ENCODE peak calls at places on chromosomes 2 and 18, in five cellular contexts. Q is ovary, Y is psoas muscle, O is cardiac muscle cell, G is H9. T is an unnamed sample.

GRCh38 chr2:185372188-185372587 is 366.4 kb upstream of the FSIP2 start:
- DNase-seq in G (no peak), Y (no peak), Q (no peak), O (no peak), T (no peak)

GRCh38 chr2:193350509-193350908 is 1155.8 kb upstream of the TMEFF2 start:
- DNase-seq in O (no peak), Q (no peak), G (no peak), Y (no peak), T (no peak)

GRCh38 chr18:31511098-31511497 is 13.1 kb downstream of the DSG2 start:
- DNase-seq in Q (no peak), O (no peak), Y (no peak), G (no peak), T (no peak)

GRCh38 chr2:96692094-96692971 is 47.5 kb downstream of the LMAN2L start:
- DNase-seq in Q (no peak), O (no peak), G (no peak), Y (no peak), T (no peak)

GRCh38 chr2:28637648-28638047 is 114.0 kb upstream of the PPP1CB start:
- DNase-seq in Q (peak; percentile 25), O (no peak), G (no peak), Y (no peak), T (no peak)

GRCh38 chr2:65539633-65540032 is 107.2 kb upstream of the SPRED2 start:
- DNase-seq in Q (no peak), O (no peak), G (no peak), Y (no peak), T (no peak)

GRCh38 chr2:112634874-112635157 is 10.9 kb upstream of the SLC20A1 start:
- DNase-seq in O (no peak), Q (no peak), Y (no peak), G (no peak), T (no peak)

GRCh38 chr2:54139210-54139609 is 23.8 kb downstream of the ACYP2 start:
- DNase-seq in G (no peak), Y (no peak), Q (no peak), O (no peak), T (no peak)

GRCh38 chr2:10120938-10121574 is 1.5 kb upstream of the RRM2 start:
- DNase-seq in O (peak; percentile 39), Q (no peak), Y (no peak), G (no peak), T (no peak)

GRCh38 chr2:10764101-10764785 is 42.8 kb downstream of the ATP6V1C2 start:
- DNase-seq in O (no peak), Q (no peak), G (no peak), Y (no peak), T (no peak)

GRCh38 chr18:50819027-50819726 is 639 bp downstream of the MRO start:
- DNase-seq in Q (peak; percentile 26), Y (peak; percentile 23), O (peak; percentile 65), G (peak; percentile 87), T (no peak)

GRCh38 chr2:98078699-98079098 is 8.3 kb upstream of the VWA3B start:
- DNase-seq in O (no peak), G (no peak), Q (no peak), Y (no peak), T (no peak)

GRCh38 chr2:50014168-50014567 is 859.9 kb upstream of the FSHR start:
- DNase-seq in Y (no peak), Q (no peak), G (no peak), O (no peak), T (no peak)

GRCh38 chr2:99512081-99512480 is 22.3 kb upstream of the REV1 start:
- DNase-seq in Q (no peak), Y (no peak), O (peak; percentile 6), G (no peak), T (no peak)

GRCh38 chr2:218858138-218858445 is 1.5 kb upstream of the WNT6 start:
- DNase-seq in Q (peak; percentile 13), Y (no peak), O (no peak), G (no peak), T (no peak)

GRCh38 chr2:105731511-105731910 is 13.2 kb upstream of the NCK2 start:
- DNase-seq in Y (no peak), O (no peak), Q (no peak), G (no peak), T (no peak)

GRCh38 chr2:233372855-233373254 is 18.6 kb downstream of the DGKD start:
- DNase-seq in Y (no peak), O (no peak), Q (no peak), G (no peak), T (no peak)

GRCh38 chr2:216308532-216308931 is 63.8 kb downstream of the MARCHF4 start:
- DNase-seq in Q (no peak), O (no peak), Y (no peak), G (no peak), T (no peak)

GRCh38 chr2:61368687-61369665 is 101.9 kb downstream of the USP34 start:
- DNase-seq in O (peak; percentile 29), Y (no peak), Q (no peak), G (no peak), T (no peak)

GRCh38 chr2:64493788-64494187 is 30.3 kb upstream of the AFTPH start:
- DNase-seq in O (no peak), Q (no peak), G (no peak), Y (no peak), T (no peak)

GRCh38 chr2:88233216-88233615 is 63.1 kb downstream of the THNSL2 start:
- DNase-seq in Q (no peak), G (no peak), O (no peak), Y (no peak), T (no peak)

DNA sequence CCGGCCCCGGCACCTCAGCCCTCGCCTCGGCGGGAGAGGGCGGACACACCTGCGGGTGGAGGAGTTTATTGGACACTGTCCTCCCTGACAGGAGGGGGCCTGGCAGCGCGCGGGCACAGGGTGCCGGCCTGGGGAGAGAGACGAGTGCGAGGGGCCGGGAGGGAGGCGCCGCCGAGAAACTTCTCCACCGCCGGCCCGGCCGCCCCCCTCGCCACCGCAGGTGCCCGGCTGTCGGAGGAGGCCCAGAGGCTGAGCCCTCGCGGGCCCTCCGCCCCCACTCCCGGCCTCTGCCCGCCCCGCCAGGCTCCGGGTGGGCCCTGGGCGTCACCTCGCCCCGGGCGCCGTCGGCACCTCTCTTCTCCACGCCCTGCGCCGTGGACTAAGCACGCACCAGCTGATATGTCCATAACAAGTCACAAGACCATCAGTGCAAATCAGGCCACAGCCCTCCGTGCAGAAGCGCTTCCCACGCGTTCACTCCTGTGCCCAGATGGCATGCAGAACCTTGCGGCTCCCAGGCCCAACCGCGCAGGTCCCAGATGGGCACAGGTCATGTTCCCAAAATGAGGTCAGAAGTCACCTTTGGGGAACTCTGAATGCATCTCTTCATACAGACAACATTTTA is 311.2 kb downstream of the CELF4 start:
- DNase-seq in Y (no peak), Q (peak; percentile 25), O (no peak), G (no peak), T (no peak)
- H3K27me3 ChIP-seq in Y (peaks cover 7% of the 10 kb centered on the region), Q (no peaks in the 10 kb centered on the region), O (peaks cover 48% of the 10 kb centered on the region), G (peaks cover 12% of the 10 kb centered on the region), T (no peaks in the 10 kb centered on the region)

GRCh38 chr2:106868199-106868598 is 17.8 kb downstream of the ST6GAL2 start:
- DNase-seq in Q (no peak), O (no peak), G (no peak), Y (no peak), T (no peak)
- TF ChIP-seq CTCF in Q (no peak), O (no peak), G (peak; percentile 79), Y (peak; percentile 16), T (peak; percentile 64)

GRCh38 chr2:2834530-2835254 is 503.6 kb upstream of the MYT1L start:
- DNase-seq in O (no peak), Y (no peak), Q (no peak), G (no peak), T (no peak)
- H3K4me1 ChIP-seq in O (no peaks in the 10 kb centered on the region), Y (peaks cover 4% of the 10 kb centered on the region), Q (no peaks in the 10 kb centered on the region), G (no peaks in the 10 kb centered on the region), T (peaks cover 5% of the 10 kb centered on the region)

GRCh38 chr2:201784547-201784946 is 3.8 kb upstream of the ALS2 start:
- DNase-seq in O (no peak), Q (no peak), G (no peak), Y (no peak), T (no peak)
- H3K27me3 ChIP-seq in O (no peaks in the 10 kb centered on the region), Q (no peaks in the 10 kb centered on the region), G (no peaks in the 10 kb centered on the region), Y (no peaks in the 10 kb centered on the region), T (no peaks in the 10 kb centered on the region)